ENCODE peak calls at places on chromosomes 1 and 21, in six cellular contexts. M is A549, E is endothelial cell of umbilical vein, L is HepG2, P is H1, X is K562. N is an unnamed sample.
A peak's percentile ranks its signal among the peaks of the same experiment; 100 is the strongest.

GRCh38 chr1:229768232-229768631 is 142.2 kb downstream of the URB2 start:
- DNase-seq in M (no peak), E (no peak), L (no peak), P (no peak), X (no peak), N (no peak)

GRCh38 chr1:172467446-172467845 is 23.6 kb upstream of the PIGC start:
- DNase-seq in M (no peak), E (no peak), L (peak; percentile 78), P (no peak), X (no peak), N (no peak)

GRCh38 chr1:192225713-192226112 is 67.5 kb downstream of the RGS18 start:
- DNase-seq in M (no peak), E (peak; percentile 73), L (no peak), P (no peak), X (no peak), N (no peak)

GRCh38 chr1:222996307-222996983 is 146.6 kb downstream of the TLR5 start:
- DNase-seq in M (no peak), E (peak; percentile 65), L (no peak), P (no peak), X (no peak), N (no peak)

GRCh38 chr1:231478386-231478785 is 50.1 kb upstream of the TSNAX start:
- DNase-seq in M (no peak), E (no peak), L (no peak), P (no peak), X (no peak), N (no peak)

GRCh38 chr1:33735624-33736023 is 128.3 kb upstream of the HMGB4 start:
- DNase-seq in M (no peak), E (no peak), L (no peak), P (no peak), X (no peak), N (no peak)

GRCh38 chr1:25569599-25570458 is 26.4 kb downstream of the LDLRAP1 start:
- DNase-seq in M (no peak), E (no peak), L (no peak), P (no peak), X (peak; percentile 51), N (no peak)

GRCh38 chr1:30126839-30127238 is 596.5 kb downstream of the MATN1 start:
- DNase-seq in M (no peak), E (no peak), L (no peak), P (no peak), X (no peak), N (no peak)

GRCh38 chr1:34771573-34771972 is 9.4 kb upstream of the GJB3 start:
- DNase-seq in M (no peak), E (no peak), L (no peak), P (no peak), X (no peak), N (no peak)

GRCh38 chr21:14382486-14382834 is 486 bp downstream of the HSPA13 start:
- DNase-seq in M (no peak), E (no peak), L (no peak), P (no peak), X (no peak), N (peak; percentile 45)

GRCh38 chr1:205049479-205049878 is 6.5 kb downstream of the CNTN2 start:
- DNase-seq in M (no peak), E (no peak), L (no peak), P (no peak), X (no peak), N (no peak)

GRCh38 chr1:97986041-97987005 is 65.5 kb upstream of the DPYD start:
- DNase-seq in M (no peak), E (peak; percentile 82), L (no peak), P (no peak), X (no peak), N (no peak)

GRCh38 chr1:153293480-153293775 is 19.3 kb downstream of the PGLYRP3 start:
- DNase-seq in M (no peak), E (no peak), L (no peak), P (no peak), X (no peak), N (no peak)

GRCh38 chr1:237411621-237412020 is 369.6 kb downstream of the RYR2 start:
- DNase-seq in M (no peak), E (no peak), L (no peak), P (no peak), X (no peak), N (no peak)

GRCh38 chr21:46320331-46320801 is 3.3 kb downstream of the C21orf58 start:
- DNase-seq in M (no peak), E (peak; percentile 70), L (no peak), P (no peak), X (peak; percentile 80), N (no peak)

GRCh38 chr1:201708085-201708512 is 120.9 kb upstream of the IPO9 start:
- DNase-seq in M (no peak), E (no peak), L (no peak), P (no peak), X (no peak), N (no peak)

GRCh38 chr1:2049225-2049516 is 1.0 kb upstream of the PRKCZ start:
- DNase-seq in M (no peak), E (no peak), L (no peak), P (no peak), X (no peak), N (no peak)

GRCh38 chr1:2050482-2050792 is 226 bp downstream of the PRKCZ start:
- DNase-seq in M (no peak), E (no peak), L (no peak), P (no peak), X (no peak), N (peak; percentile 43)

GRCh38 chr1:2050793-2051682 is 827 bp downstream of the PRKCZ start:
- DNase-seq in M (no peak), E (no peak), L (no peak), P (no peak), X (no peak), N (peak; percentile 42)

GRCh38 chr1:2047749-2048729 is 2.2 kb upstream of the PRKCZ start:
- DNase-seq in M (no peak), E (no peak), L (no peak), P (no peak), X (no peak), N (no peak)

GRCh38 chr1:2049517-2050481 is at the start of gene PRKCZ:
- DNase-seq in M (peak; percentile 76), E (no peak), L (peak; percentile 87), P (peak; percentile 71), X (peak; percentile 77), N (peak; percentile 98)
- TF ChIP-seq JUN in M (peak; percentile 6), E (no peak), L (no peak), P (no peak), X (no peak), N (no peak)

DNA sequence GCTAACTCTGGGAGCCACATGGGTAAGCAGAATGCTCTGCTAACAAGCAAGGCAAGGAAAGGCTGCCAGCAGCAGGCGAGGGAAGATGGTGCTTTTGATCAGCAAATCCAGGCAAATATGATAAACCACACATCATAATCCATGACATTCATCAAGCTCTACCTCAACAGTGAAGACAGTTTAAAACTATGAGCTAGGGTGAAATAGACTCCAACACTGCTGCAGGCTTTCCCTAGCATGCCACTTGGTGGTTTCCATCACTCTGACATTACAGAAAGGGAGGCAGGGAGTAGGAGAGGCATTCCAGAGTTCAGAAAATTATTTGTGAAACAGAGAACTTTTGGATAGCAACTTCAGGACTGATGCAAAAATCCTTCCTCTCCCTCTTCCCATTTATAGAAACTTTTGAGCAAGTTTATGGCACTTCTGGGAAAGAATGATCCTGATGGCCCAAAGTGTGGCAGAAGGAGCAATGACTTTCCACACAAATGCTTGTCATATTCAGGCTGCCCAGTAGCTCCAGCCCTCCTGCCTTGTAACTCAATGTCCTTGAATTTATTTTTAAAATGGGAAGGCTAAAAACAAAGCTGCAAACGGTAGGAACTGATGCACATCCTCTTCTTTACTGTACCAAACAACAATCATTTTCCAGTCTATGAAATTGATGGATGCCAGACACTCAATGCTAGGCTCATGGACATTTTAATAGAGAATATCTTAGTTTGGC is 70.8 kb downstream of the SMYD2 start:
- DNase-seq in M (no peak), E (no peak), L (no peak), P (no peak), X (no peak), N (no peak)
- TF ChIP-seq JUN in M (no peak), E (no peak), L (no peak), P (no peak), X (no peak), N (no peak)

GRCh38 chr1:244852694-244853093 is 11.6 kb downstream of the HNRNPU start:
- DNase-seq in M (no peak), E (no peak), L (no peak), P (no peak), X (no peak), N (no peak)

GRCh38 chr1:244851546-244852231 is 12.7 kb downstream of the HNRNPU start:
- DNase-seq in M (no peak), E (no peak), L (no peak), P (no peak), X (no peak), N (no peak)

GRCh38 chr1:244854175-244854574 is 10.2 kb downstream of the HNRNPU start:
- DNase-seq in M (no peak), E (no peak), L (no peak), P (no peak), X (no peak), N (no peak)

GRCh38 chr1:244857761-244858160 is 6.6 kb downstream of the HNRNPU start:
- DNase-seq in M (no peak), E (no peak), L (no peak), P (no peak), X (no peak), N (no peak)

DNA sequence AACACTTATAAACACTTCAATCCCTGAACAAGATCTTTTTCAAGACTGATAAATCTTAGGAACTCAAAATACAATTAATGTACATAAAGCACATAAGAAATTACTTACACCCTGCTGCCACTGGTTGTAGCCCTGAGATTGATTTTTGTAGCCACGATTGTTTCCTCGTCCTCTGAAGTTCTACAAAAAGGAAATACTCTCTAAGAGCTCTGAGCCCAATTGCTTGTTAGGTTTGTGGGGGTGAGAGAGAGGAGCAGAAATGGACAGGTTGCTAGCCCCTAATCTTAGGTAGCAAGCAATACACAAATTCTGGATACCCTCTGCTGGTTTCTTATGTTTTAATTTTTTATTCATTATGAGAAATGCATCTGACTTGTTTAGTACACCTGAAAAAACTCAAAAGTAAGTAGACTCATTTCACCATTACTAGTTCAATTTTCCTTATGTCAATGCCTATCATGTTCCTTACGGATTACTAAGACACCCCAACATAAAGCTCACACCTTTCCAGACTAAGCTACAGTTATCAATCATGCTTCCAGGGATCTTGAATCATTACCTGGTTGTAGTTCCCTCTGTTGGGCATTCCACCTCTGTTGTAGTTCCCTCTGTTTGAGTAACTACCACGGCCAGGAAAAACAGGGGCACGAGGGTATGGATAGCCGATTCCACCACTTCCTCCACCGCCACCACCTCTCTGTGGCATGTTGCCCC is 9.3 kb downstream of the HNRNPU start:
- DNase-seq in M (no peak), E (no peak), L (no peak), P (no peak), X (no peak), N (no peak)
- TF ChIP-seq JUN in M (no peak), E (no peak), L (no peak), P (no peak), X (no peak), N (no peak)

GRCh38 chr1:36710901-36711300 is 228.2 kb upstream of the CSF3R start:
- DNase-seq in M (no peak), E (no peak), L (no peak), P (no peak), X (no peak), N (no peak)

GRCh38 chr1:36708587-36708986 is 225.9 kb upstream of the CSF3R start:
- DNase-seq in M (no peak), E (no peak), L (no peak), P (no peak), X (no peak), N (no peak)

GRCh38 chr1:36711480-36711879 is 228.8 kb upstream of the CSF3R start:
- DNase-seq in M (no peak), E (no peak), L (no peak), P (no peak), X (no peak), N (no peak)

GRCh38 chr1:36712151-36712550 is 229.4 kb upstream of the CSF3R start:
- DNase-seq in M (no peak), E (no peak), L (no peak), P (no peak), X (no peak), N (no peak)

GRCh38 chr1:36710008-36710407 is 227.3 kb upstream of the CSF3R start:
- DNase-seq in M (no peak), E (no peak), L (no peak), P (no peak), X (no peak), N (no peak)
- TF ChIP-seq JUN in M (no peak), E (no peak), L (no peak), P (no peak), X (no peak), N (no peak)

N was measured in WTC11.